ENCODE peak calls at places on chromosomes 13 and 19, in seven cellular contexts. One of them, this sample, is unnamed.

GRCh38 chr13:31930901-31931522 is 100.6 kb upstream of the FRY start:
- DNase-seq in HepG2: no peak
- DNase-seq in HCT116: no peak
- DNase-seq in GM12878: peak
- DNase-seq in K562: no peak
- DNase-seq in SK-N-SH: no peak
- DNase-seq in H1: no peak
- DNase-seq in this sample: no peak

GRCh38 chr19:3162418-3163229 is 15.9 kb upstream of the S1PR4 start:
- DNase-seq in HepG2: peak
- DNase-seq in HCT116: no peak
- DNase-seq in GM12878: no peak
- DNase-seq in K562: peak
- DNase-seq in SK-N-SH: peak
- DNase-seq in H1: no peak
- DNase-seq in this sample: no peak

GRCh38 chr19:8615813-8616596 is 5.5 kb upstream of the ADAMTS10 start:
- DNase-seq in HepG2: peak
- DNase-seq in HCT116: peak
- DNase-seq in GM12878: no peak
- DNase-seq in K562: peak
- DNase-seq in SK-N-SH: peak
- DNase-seq in H1: peak
- DNase-seq in this sample: peak

GRCh38 chr19:17429661-17430101 is 9.8 kb downstream of the MVB12A start:
- DNase-seq in HepG2: no peak
- DNase-seq in HCT116: no peak
- DNase-seq in GM12878: no peak
- DNase-seq in K562: peak
- DNase-seq in SK-N-SH: no peak
- DNase-seq in H1: no peak
- DNase-seq in this sample: no peak

GRCh38 chr19:48739400-48739825 is 997 bp downstream of the RASIP1 start:
- DNase-seq in HepG2: no peak
- DNase-seq in HCT116: no peak
- DNase-seq in GM12878: no peak
- DNase-seq in K562: peak
- DNase-seq in SK-N-SH: peak
- DNase-seq in H1: no peak
- DNase-seq in this sample: no peak

GRCh38 chr13:85486663-85487062 is 312.6 kb downstream of the SLITRK6 start:
- DNase-seq in HepG2: no peak
- DNase-seq in HCT116: no peak
- DNase-seq in GM12878: no peak
- DNase-seq in K562: no peak
- DNase-seq in SK-N-SH: no peak
- DNase-seq in H1: no peak
- DNase-seq in this sample: no peak

GRCh38 chr19:8877854-8878705 is 45.9 kb downstream of the MBD3L1 start:
- DNase-seq in HepG2: no peak
- DNase-seq in HCT116: peak
- DNase-seq in GM12878: no peak
- DNase-seq in K562: peak
- DNase-seq in SK-N-SH: peak
- DNase-seq in H1: no peak
- DNase-seq in this sample: no peak

GRCh38 chr13:48603375-48603774 is 50.4 kb upstream of the CYSLTR2 start:
- DNase-seq in HepG2: no peak
- DNase-seq in HCT116: no peak
- DNase-seq in GM12878: no peak
- DNase-seq in K562: no peak
- DNase-seq in SK-N-SH: no peak
- DNase-seq in H1: peak
- DNase-seq in this sample: no peak

GRCh38 chr13:98234348-98234747 is 57.3 kb upstream of the RNF113B start:
- DNase-seq in HepG2: no peak
- DNase-seq in HCT116: no peak
- DNase-seq in GM12878: no peak
- DNase-seq in K562: no peak
- DNase-seq in SK-N-SH: no peak
- DNase-seq in H1: no peak
- DNase-seq in this sample: peak

GRCh38 chr13:106348032-106348431 is 187.4 kb downstream of the EFNB2 start:
- DNase-seq in HepG2: no peak
- DNase-seq in HCT116: peak
- DNase-seq in GM12878: no peak
- DNase-seq in K562: no peak
- DNase-seq in SK-N-SH: no peak
- DNase-seq in H1: no peak
- DNase-seq in this sample: no peak

GRCh38 chr19:50703915-50704548 is 15.6 kb downstream of the SHANK1 start:
- DNase-seq in HepG2: peak
- DNase-seq in HCT116: peak
- DNase-seq in GM12878: no peak
- DNase-seq in K562: peak
- DNase-seq in SK-N-SH: no peak
- DNase-seq in H1: no peak
- DNase-seq in this sample: peak

GRCh38 chr19:46963093-46963734 is 56.4 kb upstream of the NPAS1 start:
- DNase-seq in HepG2: no peak
- DNase-seq in HCT116: no peak
- DNase-seq in GM12878: no peak
- DNase-seq in K562: no peak
- DNase-seq in SK-N-SH: no peak
- DNase-seq in H1: no peak
- DNase-seq in this sample: no peak

GRCh38 chr13:23140492-23140891 is 40.3 kb upstream of the SGCG start:
- DNase-seq in HepG2: no peak
- DNase-seq in HCT116: no peak
- DNase-seq in GM12878: no peak
- DNase-seq in K562: no peak
- DNase-seq in SK-N-SH: no peak
- DNase-seq in H1: no peak
- DNase-seq in this sample: no peak

GRCh38 chr13:104389722-104390121 is 1323.5 kb upstream of the SLC10A2 start:
- DNase-seq in HepG2: peak
- DNase-seq in HCT116: no peak
- DNase-seq in GM12878: no peak
- DNase-seq in K562: no peak
- DNase-seq in SK-N-SH: no peak
- DNase-seq in H1: no peak
- DNase-seq in this sample: peak

GRCh38 chr19:29620931-29621351 is 14.9 kb downstream of the POP4 start:
- DNase-seq in HepG2: no peak
- DNase-seq in HCT116: no peak
- DNase-seq in GM12878: no peak
- DNase-seq in K562: no peak
- DNase-seq in SK-N-SH: no peak
- DNase-seq in H1: no peak
- DNase-seq in this sample: no peak

GRCh38 chr19:45153339-45154063 is 7.3 kb downstream of the NKPD1 start:
- DNase-seq in HepG2: no peak
- DNase-seq in HCT116: no peak
- DNase-seq in GM12878: no peak
- DNase-seq in K562: peak
- DNase-seq in SK-N-SH: peak
- DNase-seq in H1: peak
- DNase-seq in this sample: no peak

GRCh38 chr13:88066847-88067246 is 395.7 kb downstream of the SLITRK5 start:
- DNase-seq in HepG2: no peak
- DNase-seq in HCT116: no peak
- DNase-seq in GM12878: no peak
- DNase-seq in K562: no peak
- DNase-seq in SK-N-SH: no peak
- DNase-seq in H1: no peak
- DNase-seq in this sample: no peak

GRCh38 chr19:13134626-13135025 is 15.5 kb downstream of the STX10 start:
- DNase-seq in HepG2: no peak
- DNase-seq in HCT116: no peak
- DNase-seq in GM12878: no peak
- DNase-seq in K562: no peak
- DNase-seq in SK-N-SH: no peak
- DNase-seq in H1: no peak
- DNase-seq in this sample: no peak

GRCh38 chr19:8046569-8047165 is 5.9 kb upstream of the CCL25 start:
- DNase-seq in HepG2: no peak
- DNase-seq in HCT116: no peak
- DNase-seq in GM12878: no peak
- DNase-seq in K562: no peak
- DNase-seq in SK-N-SH: no peak
- DNase-seq in H1: no peak
- DNase-seq in this sample: peak

GRCh38 chr19:34327851-34328250 is 37.1 kb upstream of the GPI start:
- DNase-seq in HepG2: no peak
- DNase-seq in HCT116: no peak
- DNase-seq in GM12878: no peak
- DNase-seq in K562: peak
- DNase-seq in SK-N-SH: no peak
- DNase-seq in H1: no peak
- DNase-seq in this sample: no peak

GRCh38 chr19:42075364-42075615 is 676 bp upstream of the ZNF574 start:
- DNase-seq in HepG2: no peak
- DNase-seq in HCT116: no peak
- DNase-seq in GM12878: no peak
- DNase-seq in K562: no peak
- DNase-seq in SK-N-SH: no peak
- DNase-seq in H1: no peak
- DNase-seq in this sample: peak

GRCh38 chr13:99178636-99179035 is 22.0 kb upstream of the UBAC2 start:
- DNase-seq in HepG2: no peak
- DNase-seq in HCT116: no peak
- DNase-seq in GM12878: no peak
- DNase-seq in K562: no peak
- DNase-seq in SK-N-SH: no peak
- DNase-seq in H1: no peak
- DNase-seq in this sample: no peak

GRCh38 chr19:50266896-50267295 is 62.3 kb downstream of the KCNC3 start:
- DNase-seq in HepG2: no peak
- DNase-seq in HCT116: peak
- DNase-seq in GM12878: no peak
- DNase-seq in K562: peak
- DNase-seq in SK-N-SH: peak
- DNase-seq in H1: peak
- DNase-seq in this sample: peak

GRCh38 chr13:31914843-31915242 is 116.7 kb upstream of the FRY start:
- DNase-seq in HepG2: no peak
- DNase-seq in HCT116: no peak
- DNase-seq in GM12878: no peak
- DNase-seq in K562: no peak
- DNase-seq in SK-N-SH: no peak
- DNase-seq in H1: no peak
- DNase-seq in this sample: no peak

GRCh38 chr13:77113496-77113895 is 86.5 kb upstream of the FBXL3 start:
- DNase-seq in HepG2: no peak
- DNase-seq in HCT116: no peak
- DNase-seq in GM12878: no peak
- DNase-seq in K562: no peak
- DNase-seq in SK-N-SH: no peak
- DNase-seq in H1: no peak
- DNase-seq in this sample: no peak

GRCh38 chr19:658916-659839 is 3.8 kb downstream of the RNF126 start:
- DNase-seq in HepG2: no peak
- DNase-seq in HCT116: no peak
- DNase-seq in GM12878: no peak
- DNase-seq in K562: no peak
- DNase-seq in SK-N-SH: no peak
- DNase-seq in H1: no peak
- DNase-seq in this sample: no peak

GRCh38 chr13:50521750-50522149 is 321.7 kb downstream of the DLEU7 start:
- DNase-seq in HepG2: peak
- DNase-seq in HCT116: no peak
- DNase-seq in GM12878: no peak
- DNase-seq in K562: no peak
- DNase-seq in SK-N-SH: no peak
- DNase-seq in H1: no peak
- DNase-seq in this sample: peak

GRCh38 chr19:28239270-28239669 is 973.7 kb downstream of the UQCRFS1 start:
- DNase-seq in HepG2: no peak
- DNase-seq in HCT116: no peak
- DNase-seq in GM12878: no peak
- DNase-seq in K562: peak
- DNase-seq in SK-N-SH: peak
- DNase-seq in H1: peak
- DNase-seq in this sample: no peak

GRCh38 chr13:45374917-45375316 is 33.9 kb upstream of the TPT1 start:
- DNase-seq in HepG2: no peak
- DNase-seq in HCT116: no peak
- DNase-seq in GM12878: no peak
- DNase-seq in K562: no peak
- DNase-seq in SK-N-SH: no peak
- DNase-seq in H1: no peak
- DNase-seq in this sample: no peak

GRCh38 chr13:78742659-78743058 is 83.7 kb upstream of the OBI1 start:
- DNase-seq in HepG2: no peak
- DNase-seq in HCT116: no peak
- DNase-seq in GM12878: no peak
- DNase-seq in K562: no peak
- DNase-seq in SK-N-SH: no peak
- DNase-seq in H1: no peak
- DNase-seq in this sample: no peak
- TF ChIP-seq JUND in HepG2: no peak
- TF ChIP-seq JUND in HCT116: no peak
- TF ChIP-seq JUND in GM12878: no peak
- TF ChIP-seq JUND in K562: no peak
- TF ChIP-seq JUND in SK-N-SH: no peak
- TF ChIP-seq JUND in H1: no peak
- TF ChIP-seq JUND in this sample: no peak

GRCh38 chr19:53991224-53992113 is at the start of gene CACNG6:
- DNase-seq in HepG2: no peak
- DNase-seq in HCT116: no peak
- DNase-seq in GM12878: no peak
- DNase-seq in K562: no peak
- DNase-seq in SK-N-SH: peak
- DNase-seq in H1: peak
- DNase-seq in this sample: peak
- TF ChIP-seq JUND in HepG2: no peak
- TF ChIP-seq JUND in HCT116: no peak
- TF ChIP-seq JUND in GM12878: no peak
- TF ChIP-seq JUND in K562: no peak
- TF ChIP-seq JUND in SK-N-SH: no peak
- TF ChIP-seq JUND in H1: no peak
- TF ChIP-seq JUND in this sample: no peak

DNA sequence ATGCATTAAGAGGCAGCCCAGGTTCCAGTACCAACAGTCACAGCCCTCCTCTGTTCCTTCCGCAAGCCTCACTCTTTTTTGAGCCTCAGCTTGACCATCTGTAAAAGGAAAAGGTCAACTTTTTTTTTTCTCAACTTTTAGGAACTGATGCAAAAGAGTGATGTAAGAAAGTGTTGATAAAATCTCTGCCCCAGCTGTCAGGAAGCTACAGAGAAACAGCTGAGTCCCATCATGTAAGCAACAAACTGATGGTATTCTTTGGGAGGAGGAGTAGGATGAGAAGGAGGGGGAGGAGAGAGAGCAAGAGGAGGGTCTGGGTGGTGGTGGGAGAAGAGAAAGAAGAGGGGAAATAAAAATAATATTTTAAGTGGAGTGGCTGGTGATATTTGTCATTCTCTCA is 233.9 kb upstream of the TSHZ3 start:
- DNase-seq in HepG2: no peak
- DNase-seq in HCT116: no peak
- DNase-seq in GM12878: no peak
- DNase-seq in K562: no peak
- DNase-seq in SK-N-SH: no peak
- DNase-seq in H1: no peak
- DNase-seq in this sample: no peak
- TF ChIP-seq JUND in HepG2: no peak
- TF ChIP-seq JUND in HCT116: no peak
- TF ChIP-seq JUND in GM12878: no peak
- TF ChIP-seq JUND in K562: no peak
- TF ChIP-seq JUND in SK-N-SH: no peak
- TF ChIP-seq JUND in H1: no peak
- TF ChIP-seq JUND in this sample: no peak

GRCh38 chr13:109844396-109844795 is 58.0 kb upstream of the IRS2 start:
- DNase-seq in HepG2: no peak
- DNase-seq in HCT116: no peak
- DNase-seq in GM12878: no peak
- DNase-seq in K562: no peak
- DNase-seq in SK-N-SH: no peak
- DNase-seq in H1: no peak
- DNase-seq in this sample: no peak
- TF ChIP-seq JUND in HepG2: no peak
- TF ChIP-seq JUND in HCT116: no peak
- TF ChIP-seq JUND in GM12878: no peak
- TF ChIP-seq JUND in K562: no peak
- TF ChIP-seq JUND in SK-N-SH: peak
- TF ChIP-seq JUND in H1: no peak
- TF ChIP-seq JUND in this sample: no peak

This sample was measured in T47D.